ENCODE peak calls at places on chromosomes 4 and X, in six cellular contexts. A, W, O, B, Q and V are unnamed samples.

GRCh38 chr4:1416051-1416947 is 10.1 kb upstream of the NKX1-1 start:
- DNase-seq in B (peak; percentile 3), W (peak; percentile 67), Q (no peak), O (peak; percentile 3), A (no peak), V (no peak)

GRCh38 chrX:114166601-114167000 is 417.3 kb upstream of the HTR2C start:
- DNase-seq in O (no peak), W (no peak), Q (no peak), A (no peak), B (no peak), V (no peak)

GRCh38 chr4:127214001-127214400 is 418.8 kb upstream of the INTU start:
- DNase-seq in Q (no peak), O (no peak), A (peak; percentile 37), W (no peak), B (no peak), V (no peak)

GRCh38 chrX:102863735-102864134 is 73.3 kb upstream of the RAB40AL start:
- DNase-seq in W (peak; percentile 97), Q (peak; percentile 39), A (peak; percentile 70), B (peak; percentile 80), O (peak; percentile 83), V (peak; percentile 71)

GRCh38 chr4:109005523-109005922 is 242.7 kb upstream of the ETNPPL start:
- DNase-seq in A (no peak), Q (no peak), W (no peak), B (no peak), O (no peak), V (no peak)

GRCh38 chrX:153336128-153336894 is 2.4 kb downstream of the ZNF275 start:
- DNase-seq in B (no peak), O (no peak), Q (no peak), A (no peak), W (peak; percentile 61), V (no peak)

GRCh38 chrX:139639253-139639652 is 68.7 kb downstream of the MCF2 start:
- DNase-seq in Q (no peak), B (no peak), W (peak; percentile 93), O (no peak), A (no peak), V (no peak)

GRCh38 chr4:118586357-118586790 is 98.8 kb upstream of the METTL14 start:
- DNase-seq in W (no peak), A (peak; percentile 11), Q (no peak), O (peak; percentile 38), B (no peak), V (no peak)

GRCh38 chrX:122579036-122579435 is 605.0 kb upstream of the GRIA3 start:
- DNase-seq in O (no peak), A (no peak), W (no peak), B (no peak), Q (no peak), V (no peak)

GRCh38 chr4:98633159-98633558 is 25.3 kb downstream of the TSPAN5 start:
- DNase-seq in Q (no peak), B (no peak), O (no peak), A (no peak), W (no peak), V (no peak)

GRCh38 chr4:161929966-161930365 is 233.8 kb downstream of the FSTL5 start:
- DNase-seq in O (no peak), W (no peak), B (no peak), Q (no peak), A (no peak), V (no peak)

GRCh38 chr4:76435689-76436176 is 704 bp downstream of the SHROOM3 start:
- DNase-seq in Q (no peak), A (no peak), B (no peak), O (no peak), W (no peak), V (no peak)

GRCh38 chr4:127788517-127788916 is 6.4 kb downstream of the HSPA4L start:
- DNase-seq in Q (peak; percentile 18), B (no peak), O (no peak), A (no peak), W (no peak), V (no peak)

GRCh38 chr4:123505457-123506310 is 109.1 kb downstream of the SPRY1 start:
- DNase-seq in W (peak; percentile 91), A (peak; percentile 55), B (peak; percentile 80), Q (no peak), O (peak; percentile 47), V (peak; percentile 42)

GRCh38 chr4:153013202-153013988 is 77.3 kb downstream of the FHDC1 start:
- DNase-seq in B (no peak), A (no peak), Q (no peak), O (no peak), W (no peak), V (no peak)

GRCh38 chr4:9996319-9997110 is 24.8 kb downstream of the SLC2A9 start:
- DNase-seq in B (no peak), Q (no peak), O (no peak), A (no peak), W (no peak), V (no peak)

GRCh38 chrX:40158036-40158706 is 60.4 kb upstream of the BCOR start:
- DNase-seq in O (peak; percentile 38), W (peak; percentile 85), Q (no peak), A (peak; percentile 84), B (peak; percentile 44), V (no peak)

GRCh38 chr4:108350332-108350731 is 181.6 kb upstream of the LEF1 start:
- DNase-seq in B (no peak), A (no peak), Q (no peak), W (no peak), O (no peak), V (no peak)

GRCh38 chr4:129545599-129546278 is 449.8 kb downstream of the C4orf33 start:
- DNase-seq in A (no peak), B (no peak), W (no peak), O (peak; percentile 36), Q (no peak), V (no peak)